ENCODE peak calls at places on chromosomes 12 and 14, in four cellular contexts. F is activated CD8-positive, alpha-beta T cell treated with anti-CD3 and anti-CD28 coated beads for 36 hours; O is heart right ventricle; V is progenitor cell of endocrine pancreas. U is an unnamed sample.
A peak's percentile ranks its signal among the peaks of the same experiment; 100 is the strongest.

GRCh38 chr12:83161451-83161850 is 474.7 kb downstream of the TMTC2 start:
- DNase-seq in O (no peak), V (no peak), F (no peak), U (no peak)

GRCh38 chr12:59928416-59928815 is 332.6 kb downstream of the SLC16A7 start:
- DNase-seq in O (no peak), V (no peak), F (no peak), U (no peak)

GRCh38 chr12:130729344-130729743 is 13.2 kb upstream of the RIMBP2 start:
- DNase-seq in F (no peak), V (no peak), O (no peak), U (no peak)

GRCh38 chr12:120742207-120742536 is 16.5 kb downstream of the ACADS start:
- DNase-seq in F (no peak), O (no peak), V (no peak), U (no peak)

GRCh38 chr14:35742448-35742847 is 66.6 kb downstream of the RALGAPA1 start:
- DNase-seq in V (no peak), O (no peak), F (no peak), U (no peak)

GRCh38 chr14:74856366-74856765 is 19.6 kb downstream of the PROX2 start:
- DNase-seq in F (no peak), V (no peak), O (no peak), U (no peak)

GRCh38 chr14:20802341-20803084 is at the start of gene RNASE1:
- DNase-seq in V (no peak), F (no peak), O (no peak), U (no peak)

GRCh38 chr12:88062464-88062863 is 33.3 kb upstream of the C12orf50 start:
- DNase-seq in O (no peak), F (no peak), V (no peak), U (no peak)

GRCh38 chr12:67366530-67367196 is 97.5 kb downstream of the CAND1 start:
- DNase-seq in F (no peak), V (no peak), O (no peak), U (no peak)

GRCh38 chr14:104677506-104678332 is 11.7 kb upstream of the INF2 start:
- DNase-seq in O (peak; percentile 82), F (peak; percentile 83), V (peak; percentile 55), U (peak; percentile 74)

GRCh38 chr12:45939759-45940158 is 50.6 kb downstream of the SCAF11 start:
- DNase-seq in F (no peak), O (no peak), V (no peak), U (no peak)

GRCh38 chr12:75505706-75506312 is 5.6 kb downstream of the KRR1 start:
- DNase-seq in O (no peak), V (no peak), F (no peak), U (no peak)

GRCh38 chr14:54556535-54556934 is 10.4 kb upstream of the SAMD4A start:
- DNase-seq in F (no peak), O (no peak), V (no peak), U (no peak)

GRCh38 chr12:553216-554000 is 93.7 kb downstream of the B4GALNT3 start:
- DNase-seq in V (no peak), O (no peak), F (peak; percentile 70), U (no peak)

GRCh38 chr12:12474931-12475485 is 87.7 kb downstream of the DUSP16 start:
- DNase-seq in V (no peak), F (peak; percentile 76), O (no peak), U (no peak)

DNA sequence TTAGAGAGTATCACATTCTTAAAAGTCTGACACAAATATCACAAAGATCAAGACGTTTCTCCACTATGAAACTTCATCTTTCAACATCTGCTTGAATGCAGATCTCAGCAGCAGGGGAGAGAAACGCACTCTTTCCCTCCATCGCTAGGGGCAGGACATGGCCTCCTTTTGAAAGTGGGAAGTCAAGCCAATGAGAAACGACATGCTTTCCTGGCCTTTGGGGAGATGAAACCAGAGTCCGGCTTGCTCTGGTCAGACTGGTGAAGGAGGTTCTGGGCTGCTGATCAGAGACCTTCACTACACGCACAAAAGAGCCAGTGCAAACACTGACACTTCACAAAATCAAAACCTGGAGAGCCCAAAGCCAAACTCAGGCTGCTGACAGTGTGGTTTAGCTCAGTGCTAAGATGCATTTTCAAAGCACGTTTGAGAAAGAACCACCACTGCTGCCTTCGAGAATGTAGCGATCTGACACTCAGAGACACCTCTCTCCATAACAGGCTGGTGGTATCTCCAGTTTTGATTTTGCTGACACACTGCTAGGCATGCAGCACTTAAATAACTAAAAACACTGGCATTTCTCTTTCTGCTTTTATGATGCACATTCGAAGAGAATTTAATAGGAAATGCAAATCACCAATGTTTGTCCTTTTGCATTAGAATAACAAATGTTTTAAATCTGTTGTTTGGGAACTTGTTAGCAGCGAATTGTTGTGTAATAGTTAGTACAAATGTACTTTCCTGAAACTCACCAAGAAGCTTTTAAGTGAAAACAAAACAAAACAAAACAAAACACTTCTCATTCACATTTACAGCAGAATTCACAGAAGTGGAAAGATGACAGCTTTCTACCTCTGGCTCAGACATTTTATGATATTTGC is 93.9 kb upstream of the OVCH1 start:
- DNase-seq in F (no peak), V (no peak), O (no peak), U (peak; percentile 36)
- TF ChIP-seq CTCF in F (no peak), V (peak; percentile 58), O (peak; percentile 31), U (no peak)

GRCh38 chr12:122126713-122127597 is 47.1 kb downstream of the IL31 start:
- DNase-seq in V (no peak), F (no peak), O (no peak), U (no peak)
- TF ChIP-seq CTCF in V (no peak), F (no peak), O (peak; percentile 13), U (no peak)

DNA sequence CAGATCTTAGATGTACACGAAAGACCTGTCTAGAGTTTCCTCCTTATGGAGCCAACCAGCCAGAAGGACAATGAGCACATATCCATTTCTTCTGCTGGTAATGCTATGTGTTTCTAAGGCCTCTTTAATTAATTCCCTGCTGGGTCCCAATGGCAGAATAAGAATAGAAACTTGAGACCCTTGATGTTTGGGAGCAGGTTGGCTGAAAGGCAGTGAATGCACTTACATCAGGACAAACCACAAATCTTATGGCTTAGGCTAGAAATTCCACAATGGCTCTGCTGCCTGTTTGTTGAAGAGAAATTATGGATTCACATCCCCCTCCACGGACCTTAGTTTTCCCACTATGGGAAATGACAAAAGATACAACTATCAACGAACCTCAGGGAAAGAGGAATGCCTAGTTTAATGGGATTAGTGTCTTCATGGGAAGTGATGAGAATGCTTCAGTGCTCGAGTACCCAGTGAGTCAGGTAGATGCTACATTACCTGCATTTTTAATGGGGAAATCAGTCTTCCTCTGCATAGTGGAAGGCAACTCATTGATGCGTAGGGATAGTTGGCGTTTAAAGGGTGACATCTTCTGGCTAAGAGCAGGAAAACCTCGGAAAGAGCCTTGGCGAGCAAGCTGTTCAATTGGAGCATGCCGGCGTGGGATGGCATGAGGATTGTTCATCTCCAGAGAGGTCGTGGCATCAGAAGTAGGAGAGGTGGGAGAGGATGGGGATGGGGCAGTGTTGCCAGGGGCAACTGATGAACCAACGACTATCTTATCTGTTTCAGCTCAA is 46.5 kb downstream of the PAPLN start:
- DNase-seq in V (no peak), O (no peak), F (no peak), U (no peak)
- TF ChIP-seq CTCF in V (peak; percentile 15), O (no peak), F (no peak), U (no peak)

DNA sequence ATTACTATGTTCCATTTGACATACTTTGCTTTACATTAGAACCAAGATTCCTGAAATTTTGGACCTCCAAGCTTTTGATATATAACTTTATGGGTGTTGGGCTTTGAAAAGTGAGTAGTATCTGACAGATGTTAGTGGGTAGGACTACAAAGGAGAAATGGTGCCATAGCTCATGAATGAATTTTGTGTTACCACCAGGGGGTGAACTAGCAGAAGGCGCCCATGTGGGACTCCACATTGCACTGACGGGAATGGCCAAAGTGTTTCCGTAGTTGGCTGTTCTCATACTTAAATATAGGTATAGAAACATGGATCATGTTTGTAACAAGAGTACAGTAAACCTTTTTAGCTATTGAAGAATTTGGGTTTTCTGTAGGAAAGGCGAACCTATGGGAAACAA is 337.5 kb downstream of the FLRT2 start:
- DNase-seq in O (no peak), F (no peak), V (no peak), U (peak; percentile 10)
- TF ChIP-seq CTCF in O (no peak), F (no peak), V (no peak), U (peak; percentile 39)

GRCh38 chr14:80977103-80977728 is 21.8 kb downstream of the TSHR start:
- DNase-seq in V (no peak), O (no peak), F (no peak), U (no peak)
- TF ChIP-seq CTCF in V (peak; percentile 15), O (no peak), F (no peak), U (no peak)

GRCh38 chr12:106841471-106842302 is 67.2 kb downstream of the RIC8B start:
- DNase-seq in V (no peak), F (peak; percentile 59), O (no peak), U (peak; percentile 32)
- TF ChIP-seq CTCF in V (peak; percentile 65), F (peak; percentile 65), O (peak; percentile 57), U (peak; percentile 36)

U was measured in endothelial cell.